ENCODE peak calls at places on chromosomes 13 and 19, in ten cellular contexts. K is thoracic aorta; M is GM12865; A is CD8-positive, alpha-beta T cell; Q is esophagus squamous epithelium; C is fibroblast of pulmonary artery; I is IMR-90; V is lower leg skin; U is GM23338; B is neural progenitor cell. J is an unnamed sample.

GRCh38 chr13:113208424-113209335 is at the start of gene PCID2:
- DNase-seq in U (peak), A (peak), V (peak), M (peak), I (peak), Q (peak), C (peak), K (peak), B (peak), J (peak)

GRCh38 chr13:90502143-90502542 is 845.3 kb upstream of the MIR17HG start:
- DNase-seq in V (no peak), I (no peak), K (no peak), B (no peak), M (no peak), A (no peak), C (no peak), Q (no peak), U (no peak), J (peak)

GRCh38 chr13:93559718-93560117 is 333.1 kb downstream of the GPC6 start:
- DNase-seq in M (no peak), A (no peak), I (peak), B (no peak), C (peak), V (no peak), Q (no peak), K (no peak), U (no peak), J (peak)

GRCh38 chr19:46697142-46697960 is 19.6 kb downstream of the PRKD2 start:
- DNase-seq in M (no peak), U (peak), B (peak), K (peak), Q (no peak), C (peak), A (no peak), V (peak), I (peak), J (peak)

GRCh38 chr19:47445937-47446402 is 25.7 kb downstream of the SLC8A2 start:
- DNase-seq in K (no peak), A (peak), M (peak), B (peak), I (no peak), C (peak), V (peak), Q (no peak), U (peak), J (no peak)

GRCh38 chr13:74556002-74556551 is 421.9 kb upstream of the KLF12 start:
- DNase-seq in Q (no peak), K (no peak), I (no peak), M (no peak), C (no peak), U (no peak), B (no peak), V (no peak), A (no peak), J (no peak)

GRCh38 chr13:59384154-59384553 is 779.6 kb downstream of the DIAPH3 start:
- DNase-seq in U (no peak), I (no peak), C (no peak), Q (no peak), M (no peak), A (no peak), B (no peak), V (no peak), K (no peak), J (no peak)

GRCh38 chr13:64993514-64994164 is 2236.5 kb downstream of the PCDH9 start:
- DNase-seq in A (no peak), B (no peak), K (no peak), I (no peak), C (no peak), U (no peak), V (no peak), M (peak), Q (no peak), J (no peak)

GRCh38 chr19:49272204-49272603 is 52.8 kb downstream of the SLC6A16 start:
- DNase-seq in A (no peak), C (peak), V (no peak), Q (no peak), B (no peak), I (peak), K (no peak), M (no peak), U (no peak), J (peak)

GRCh38 chr19:12952488-12953455 is 4.3 kb downstream of the GADD45GIP1 start:
- DNase-seq in B (no peak), Q (no peak), K (peak), M (no peak), U (no peak), V (no peak), I (peak), A (no peak), C (peak), J (peak)

GRCh38 chr13:44876782-44877324 is 112.4 kb downstream of the NUFIP1 start:
- DNase-seq in U (peak), I (no peak), A (no peak), K (no peak), M (peak), Q (no peak), C (no peak), V (no peak), B (peak), J (peak)

GRCh38 chr19:16585808-16586476 is 13.7 kb upstream of the SLC35E1 start:
- DNase-seq in B (no peak), C (no peak), V (no peak), K (no peak), M (peak), Q (no peak), I (peak), U (no peak), A (no peak), J (no peak)

GRCh38 chr19:46471778-46472543 is 598 bp upstream of the PNMA8A start:
- DNase-seq in V (no peak), C (no peak), K (no peak), I (no peak), A (no peak), Q (no peak), U (no peak), M (no peak), B (no peak), J (peak)

GRCh38 chr13:45751882-45752281 is 49.8 kb downstream of the CBY2 start:
- DNase-seq in M (no peak), K (no peak), U (no peak), C (no peak), B (no peak), I (no peak), Q (no peak), A (no peak), V (no peak), J (no peak)

GRCh38 chr19:48678201-48678600 is 5.4 kb upstream of the NTN5 start:
- DNase-seq in C (no peak), A (no peak), V (no peak), Q (no peak), I (no peak), M (no peak), K (no peak), B (no peak), U (no peak), J (no peak)

GRCh38 chr13:113298001-113298945 is 1.2 kb downstream of the LAMP1 start:
- DNase-seq in B (no peak), C (no peak), M (no peak), K (no peak), V (no peak), I (no peak), A (no peak), U (no peak), Q (no peak), J (peak)

GRCh38 chr19:5851302-5851701 is at the start of gene FUT3:
- DNase-seq in A (no peak), C (no peak), I (no peak), B (no peak), Q (no peak), U (no peak), V (no peak), K (no peak), M (no peak), J (no peak)

GRCh38 chr19:12140545-12141404 is 625 bp upstream of the ZNF20 start:
- DNase-seq in Q (peak), U (peak), A (peak), I (peak), M (peak), B (peak), C (peak), K (peak), V (peak), J (peak)

GRCh38 chr13:50275392-50276063 is 260.3 kb downstream of the KCNRG start:
- DNase-seq in K (no peak), Q (no peak), I (no peak), B (no peak), M (no peak), A (no peak), V (no peak), C (no peak), U (no peak), J (no peak)

GRCh38 chr13:45996631-45997030 is 55.9 kb downstream of the ZC3H13 start:
- DNase-seq in U (no peak), M (no peak), V (no peak), B (no peak), A (no peak), C (no peak), I (no peak), K (no peak), Q (no peak), J (no peak)

GRCh38 chr13:39023761-39024160 is 14.1 kb downstream of the PROSER1 start:
- DNase-seq in M (no peak), V (no peak), C (peak), A (no peak), Q (no peak), K (no peak), I (peak), B (no peak), U (no peak), J (no peak)

GRCh38 chr19:36420961-36421748 is 2.7 kb upstream of the ZFP82 start:
- DNase-seq in C (peak), U (peak), Q (no peak), M (no peak), A (no peak), B (peak), I (peak), K (no peak), V (no peak), J (peak)

GRCh38 chr19:50896591-50897190 is 14.5 kb downstream of the KLK4 start:
- DNase-seq in K (no peak), M (peak), V (no peak), A (no peak), Q (no peak), U (no peak), C (peak), I (peak), B (no peak), J (peak)

GRCh38 chr19:36489920-36490415 is 607 bp upstream of the ZNF566 start:
- DNase-seq in M (peak), I (peak), K (peak), Q (peak), C (peak), A (no peak), U (peak), V (peak), B (peak), J (peak)

GRCh38 chr13:24087611-24088235 is 72.8 kb upstream of the SPATA13 start:
- DNase-seq in B (no peak), U (no peak), M (no peak), A (no peak), C (no peak), K (no peak), Q (no peak), I (no peak), V (no peak), J (no peak)

GRCh38 chr13:30039506-30039905 is 189.1 kb upstream of the UBL3 start:
- DNase-seq in A (no peak), M (no peak), B (no peak), K (no peak), C (no peak), I (no peak), V (no peak), U (no peak), Q (no peak), J (no peak)

GRCh38 chr19:29667941-29668340 is 2.7 kb downstream of the PLEKHF1 start:
- DNase-seq in C (no peak), A (peak), Q (no peak), K (no peak), I (no peak), V (peak), B (no peak), U (no peak), M (peak), J (no peak)
- TF ChIP-seq CTCF in C (no peak), A (peak), Q (no peak), K (no peak), I (no peak), V (no peak), B (no peak), U (no peak), M (peak), J (no peak)

GRCh38 chr19:44758596-44758995 is 10.1 kb downstream of the BCL3 start:
- DNase-seq in Q (no peak), K (no peak), C (no peak), M (no peak), I (no peak), U (peak), B (peak), V (no peak), A (no peak), J (no peak)
- H3K4me3 ChIP-seq in Q (peak), K (peak), C (peak), M (no peak), I (no peak), U (peak), B (peak), V (no peak), A (no peak), J (peak)

GRCh38 chr19:41706741-41707501 is 1.5 kb upstream of the CEACAM5 start:
- DNase-seq in A (peak), K (no peak), I (no peak), B (peak), U (peak), Q (no peak), V (peak), C (peak), M (peak), J (peak)
- TF ChIP-seq CTCF in A (peak), K (no peak), I (no peak), B (peak), U (peak), Q (peak), V (no peak), C (peak), M (peak), J (peak)

GRCh38 chr13:110875243-110875642 is 39.6 kb downstream of the ANKRD10 start:
- DNase-seq in Q (no peak), V (no peak), M (no peak), A (no peak), B (no peak), K (no peak), C (no peak), U (no peak), I (no peak), J (no peak)
- H3K4me3 ChIP-seq in Q (peak), V (no peak), M (peak), A (no peak), B (no peak), K (peak), C (no peak), U (peak), I (no peak), J (no peak)

DNA sequence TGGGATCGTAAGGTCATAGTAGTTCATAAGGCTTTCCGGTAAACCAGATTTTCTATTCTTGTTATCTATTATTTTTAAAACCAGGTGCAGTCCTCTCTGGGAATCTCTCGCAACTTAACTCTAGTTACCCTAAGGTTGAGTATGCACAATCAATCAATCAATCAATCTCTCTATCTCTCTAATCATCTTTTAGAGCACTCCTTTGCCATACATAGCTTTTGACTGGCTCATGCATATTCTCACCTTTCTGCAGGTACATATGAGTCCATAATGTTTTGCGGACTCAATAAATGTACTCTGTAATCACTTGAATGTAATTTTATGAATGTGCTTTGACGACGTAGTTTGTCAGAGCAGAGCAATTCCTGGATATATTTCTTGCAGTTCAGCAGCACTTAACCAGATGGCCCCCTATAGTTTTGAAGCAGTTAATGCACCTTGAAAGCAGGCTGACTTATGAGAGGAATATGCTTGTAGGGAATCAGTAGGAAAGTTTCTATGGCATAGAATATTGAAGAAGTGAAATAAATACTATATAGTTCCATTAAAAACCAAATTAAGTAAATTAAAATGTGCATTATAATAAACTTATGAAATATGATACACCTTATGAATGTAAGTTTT is 524.7 kb downstream of the GPC5 start:
- DNase-seq in U (peak), I (no peak), Q (no peak), B (peak), V (no peak), C (peak), A (no peak), M (no peak), K (no peak), J (no peak)
- TF ChIP-seq CTCF in U (peak), I (no peak), Q (no peak), B (peak), V (no peak), C (no peak), A (no peak), M (peak), K (no peak), J (no peak)

GRCh38 chr19:21677696-21678418 is 89.5 kb downstream of the ZNF100 start:
- DNase-seq in M (no peak), K (no peak), I (no peak), Q (no peak), C (no peak), B (no peak), A (no peak), V (no peak), U (peak), J (no peak)
- H3K4me3 ChIP-seq in M (no peak), K (no peak), I (no peak), Q (no peak), C (no peak), B (no peak), A (no peak), V (no peak), U (no peak), J (no peak)

GRCh38 chr19:55383789-55384575 is at the start of gene TMEM238:
- DNase-seq in C (peak), I (peak), B (peak), V (peak), A (peak), Q (no peak), U (peak), M (peak), K (no peak), J (peak)
- TF ChIP-seq CTCF in C (no peak), I (peak), B (no peak), V (no peak), A (no peak), Q (no peak), U (no peak), M (peak), K (no peak), J (no peak)

DNA sequence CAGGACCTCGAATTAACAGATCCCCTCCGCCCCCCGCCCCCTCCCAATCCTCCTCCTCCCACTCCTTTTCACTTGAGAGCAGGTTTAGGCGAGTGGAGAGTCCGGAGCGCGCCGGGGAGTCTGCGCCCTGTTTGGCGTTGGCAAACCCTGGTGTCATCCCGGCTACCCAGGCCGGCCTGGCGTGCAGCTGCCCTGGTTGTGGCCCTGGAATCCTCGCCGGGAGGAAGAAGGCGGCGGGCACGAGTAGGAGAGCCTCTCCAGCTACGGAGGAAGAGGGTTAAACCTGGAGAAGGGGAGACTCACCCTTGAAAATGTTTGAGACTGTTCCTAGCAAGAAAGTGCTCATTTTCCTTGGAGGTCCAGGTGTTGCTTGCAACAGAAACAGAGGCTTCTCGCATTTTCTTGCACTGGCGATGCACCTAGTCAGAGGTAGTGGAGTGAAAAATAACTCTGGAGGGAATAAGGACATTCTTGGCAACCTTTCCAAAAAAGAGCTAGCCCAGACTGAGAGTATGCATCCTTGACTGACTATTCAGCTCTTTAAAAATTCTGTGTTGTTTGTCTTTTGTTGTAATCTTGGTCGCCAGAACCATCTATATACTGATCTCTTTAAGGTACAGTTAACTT is 1.3 kb upstream of the SOX21 start:
- DNase-seq in C (no peak), Q (no peak), B (no peak), M (no peak), U (peak), A (no peak), I (no peak), K (no peak), V (no peak), J (no peak)
- H3K4me3 ChIP-seq in C (no peak), Q (peak), B (peak), M (no peak), U (peak), A (no peak), I (no peak), K (no peak), V (no peak), J (no peak)

GRCh38 chr19:18604820-18605159 is 1.8 kb downstream of the CRLF1 start:
- DNase-seq in Q (no peak), B (no peak), M (no peak), A (no peak), C (no peak), K (no peak), I (no peak), U (no peak), V (no peak), J (no peak)

GRCh38 chr19:18601875-18602274 is 4.7 kb downstream of the CRLF1 start:
- DNase-seq in I (no peak), Q (no peak), K (no peak), B (no peak), U (no peak), V (no peak), C (no peak), M (no peak), A (no peak), J (no peak)

GRCh38 chr19:18603958-18604819 is 2.4 kb downstream of the CRLF1 start:
- DNase-seq in K (no peak), B (peak), Q (no peak), I (no peak), M (no peak), V (no peak), A (no peak), U (peak), C (no peak), J (no peak)

GRCh38 chr19:18605196-18605545 is 1.4 kb downstream of the CRLF1 start:
- DNase-seq in U (no peak), B (no peak), A (no peak), C (no peak), I (no peak), K (no peak), V (no peak), M (no peak), Q (no peak), J (no peak)

GRCh38 chr19:18603255-18603957 is 3.2 kb downstream of the CRLF1 start:
- DNase-seq in A (no peak), M (peak), V (peak), U (peak), Q (no peak), I (no peak), B (peak), C (peak), K (no peak), J (peak)
- TF ChIP-seq CTCF in A (no peak), M (peak), V (no peak), U (peak), Q (no peak), I (no peak), B (peak), C (peak), K (peak), J (peak)

DNA sequence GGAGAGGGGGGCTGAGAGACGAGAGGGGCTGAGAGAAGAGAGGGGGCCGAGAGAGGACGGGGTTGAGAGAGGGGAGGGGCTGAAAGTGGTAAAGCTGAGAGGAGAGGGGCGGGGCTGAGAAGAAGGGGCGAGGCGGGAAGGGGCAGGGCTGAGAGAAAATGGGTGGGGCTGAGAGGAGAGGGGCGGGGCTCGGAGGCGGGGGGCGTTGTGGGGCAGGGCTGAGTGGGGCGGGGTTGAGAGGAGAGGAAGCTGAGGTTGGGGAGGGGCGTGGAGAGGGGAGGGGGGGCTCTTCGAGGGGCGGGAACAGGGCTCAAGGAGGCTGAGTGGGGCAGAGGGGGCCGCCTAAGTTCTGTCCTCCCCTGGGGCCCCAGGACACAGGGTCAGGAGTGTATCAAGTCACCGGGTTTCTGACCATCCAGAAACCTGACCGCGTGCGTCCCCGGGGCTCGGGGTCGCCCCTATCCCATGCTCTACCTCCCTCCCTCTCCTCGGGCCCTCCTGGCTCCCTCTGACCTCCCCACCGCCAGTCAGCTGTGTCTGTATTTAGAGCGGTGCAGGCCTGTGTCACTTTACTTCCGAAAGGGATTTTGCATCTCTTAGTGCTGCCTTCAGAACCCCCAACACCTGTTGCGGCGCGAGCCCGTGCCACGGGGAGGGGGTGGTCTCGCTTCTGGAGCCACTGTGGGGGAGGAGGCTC is 38.6 kb upstream of the SEMA6B start:
- DNase-seq in U (peak), K (no peak), I (no peak), C (no peak), Q (no peak), M (peak), B (peak), V (no peak), A (no peak), J (peak)
- H3K4me3 ChIP-seq in U (peak), K (peak), I (peak), C (peak), Q (peak), M (no peak), B (peak), V (no peak), A (no peak), J (no peak)

J was measured in cardiac fibroblast.